ENCODE peak calls at places on chromosome 3, in six cellular contexts. L is A549, M is WTC11, P is H1, G is HepG2, I is K562. U is an unnamed sample.

GRCh38 chr3:75687323-75687722 is 23.2 kb downstream of the FRG2C start:
- DNase-seq in L (no peak), M (peak; percentile 51), P (peak; percentile 62), G (no peak), I (no peak), U (no peak)

GRCh38 chr3:38454179-38454883 is 641 bp downstream of the ACVR2B start:
- DNase-seq in L (peak; percentile 33), M (peak; percentile 31), P (peak; percentile 67), G (no peak), I (peak; percentile 82), U (peak; percentile 36)

GRCh38 chr3:49013738-49014660 is 4.4 kb downstream of the DALRD3 start:
- DNase-seq in L (peak; percentile 43), M (peak; percentile 85), P (peak; percentile 86), G (peak; percentile 59), I (peak; percentile 20), U (peak; percentile 28)

GRCh38 chr3:32410367-32411246 is 19.0 kb downstream of the CMTM7 start:
- DNase-seq in L (no peak), M (no peak), P (no peak), G (no peak), I (no peak), U (no peak)

GRCh38 chr3:134496481-134497071 is 10.7 kb downstream of the CEP63 start:
- DNase-seq in L (no peak), M (no peak), P (no peak), G (no peak), I (peak; percentile 67), U (no peak)

GRCh38 chr3:176914764-176915163 is 282.5 kb downstream of the TBL1XR1 start:
- DNase-seq in L (no peak), M (no peak), P (no peak), G (no peak), I (no peak), U (no peak)

GRCh38 chr3:14303336-14304100 is 98.9 kb upstream of the SLC6A6 start:
- DNase-seq in L (no peak), M (no peak), P (no peak), G (no peak), I (no peak), U (no peak)

GRCh38 chr3:146136647-146137046 is 24.3 kb downstream of the PLOD2 start:
- DNase-seq in L (no peak), M (no peak), P (no peak), G (no peak), I (no peak), U (no peak)

GRCh38 chr3:128050597-128050996 is 1.6 kb upstream of the SEC61A1 start:
- DNase-seq in L (no peak), M (no peak), P (no peak), G (no peak), I (no peak), U (no peak)

GRCh38 chr3:65666426-65667091 is 372.2 kb downstream of the MAGI1 start:
- DNase-seq in L (no peak), M (no peak), P (no peak), G (no peak), I (no peak), U (no peak)

GRCh38 chr3:110164632-110165240 is 827.4 kb upstream of the DPPA4 start:
- DNase-seq in L (no peak), M (no peak), P (no peak), G (no peak), I (no peak), U (no peak)

GRCh38 chr3:182252802-182253201 is 540.5 kb upstream of the ATP11B start:
- DNase-seq in L (no peak), M (no peak), P (no peak), G (no peak), I (no peak), U (no peak)

GRCh38 chr3:193980905-193981304 is 155.0 kb upstream of the HES1 start:
- DNase-seq in L (no peak), M (no peak), P (no peak), G (no peak), I (no peak), U (peak; percentile 31)

GRCh38 chr3:87987952-87988351 is 70.9 kb downstream of the CGGBP1 start:
- DNase-seq in L (no peak), M (peak; percentile 20), P (no peak), G (no peak), I (no peak), U (no peak)

DNA sequence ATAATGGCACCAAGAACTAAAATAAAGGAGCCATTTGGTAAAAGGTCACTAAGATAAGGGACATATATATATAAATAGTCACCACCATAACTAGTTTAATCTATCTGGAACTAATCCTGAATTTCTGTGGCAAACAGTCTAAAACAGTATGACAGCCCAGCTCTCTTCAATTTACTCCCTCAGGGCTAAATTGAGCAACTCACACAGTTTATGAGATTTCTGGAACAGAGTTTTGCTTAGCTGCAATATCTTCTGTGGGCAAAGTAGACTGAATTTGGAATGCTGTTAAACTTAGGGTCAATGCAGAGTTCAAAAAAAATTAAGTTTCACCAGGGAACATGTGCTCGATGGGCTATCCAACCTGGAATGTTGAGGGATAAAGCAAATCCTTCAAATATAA is 70.1 kb upstream of the VEPH1 start:
- DNase-seq in L (no peak), M (no peak), P (no peak), G (no peak), I (no peak), U (no peak)
- TF ChIP-seq JUN in L (no peak), M (no peak), P (no peak), G (no peak), I (no peak), U (no peak)

DNA sequence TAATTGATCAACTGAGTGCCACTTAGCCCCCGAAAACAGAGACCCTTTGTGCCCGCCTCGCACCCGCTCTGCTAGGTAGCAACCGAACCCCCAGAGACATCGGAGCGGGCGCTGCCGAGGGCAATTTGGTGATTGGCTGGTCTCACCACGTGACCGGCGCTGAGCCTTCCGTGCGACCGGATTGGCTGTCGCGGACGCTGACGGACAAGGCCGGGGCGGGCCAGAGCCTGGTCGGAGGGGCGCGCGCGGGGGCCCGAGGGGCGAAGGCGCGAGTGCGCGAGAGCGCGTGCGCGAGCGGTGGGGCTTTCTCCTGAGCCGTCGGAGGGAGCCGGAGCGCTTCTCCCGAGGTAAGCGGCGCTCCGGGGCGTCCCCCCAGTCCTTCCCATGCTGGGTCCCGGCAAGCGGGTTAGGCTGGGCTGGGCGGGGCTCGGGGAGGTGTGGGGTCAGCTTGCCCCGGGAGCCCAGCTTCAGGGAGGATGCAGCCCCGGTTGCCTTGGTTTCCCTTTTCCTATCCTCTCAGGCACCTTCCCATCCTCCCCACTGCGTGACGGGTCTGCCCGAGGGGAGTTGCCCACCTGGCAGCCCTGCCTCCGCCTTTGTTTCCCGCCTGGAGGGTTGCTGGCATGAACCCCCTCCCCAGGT is at the start of gene TMEM108:
- DNase-seq in L (peak; percentile 73), M (peak; percentile 97), P (peak; percentile 95), G (no peak), I (peak; percentile 93), U (peak; percentile 77)
- TF ChIP-seq JUN in L (no peak), M (peak; percentile 53), P (no peak), G (no peak), I (no peak), U (no peak)

GRCh38 chr3:124669470-124669869 is 60.8 kb upstream of the UMPS start:
- DNase-seq in L (peak; percentile 25), M (no peak), P (no peak), G (no peak), I (no peak), U (no peak)
- TF ChIP-seq JUN in L (no peak), M (no peak), P (no peak), G (no peak), I (no peak), U (no peak)

DNA sequence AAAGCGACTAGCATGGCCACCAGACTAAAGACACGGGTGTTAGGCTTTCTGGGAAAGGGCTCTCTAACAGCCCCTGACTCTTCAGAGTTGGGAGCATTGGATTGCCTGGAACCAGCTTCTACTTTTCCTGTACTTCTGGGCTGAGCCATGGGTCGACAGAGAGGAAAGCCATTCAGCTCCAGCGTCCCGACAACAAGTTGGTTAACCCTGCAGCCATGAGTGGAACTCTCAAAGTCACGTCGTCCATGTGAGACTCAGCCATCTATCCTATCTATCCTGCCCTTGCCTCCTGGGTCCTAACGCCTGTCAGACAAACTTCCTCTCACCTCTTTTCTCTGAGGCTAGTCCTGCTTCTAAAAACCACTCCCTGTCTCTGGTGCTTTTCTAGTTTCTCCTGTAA is 32.6 kb upstream of the TBC1D5 start:
- DNase-seq in L (no peak), M (no peak), P (no peak), G (no peak), I (no peak), U (no peak)
- TF ChIP-seq JUN in L (no peak), M (no peak), P (no peak), G (no peak), I (no peak), U (no peak)

DNA sequence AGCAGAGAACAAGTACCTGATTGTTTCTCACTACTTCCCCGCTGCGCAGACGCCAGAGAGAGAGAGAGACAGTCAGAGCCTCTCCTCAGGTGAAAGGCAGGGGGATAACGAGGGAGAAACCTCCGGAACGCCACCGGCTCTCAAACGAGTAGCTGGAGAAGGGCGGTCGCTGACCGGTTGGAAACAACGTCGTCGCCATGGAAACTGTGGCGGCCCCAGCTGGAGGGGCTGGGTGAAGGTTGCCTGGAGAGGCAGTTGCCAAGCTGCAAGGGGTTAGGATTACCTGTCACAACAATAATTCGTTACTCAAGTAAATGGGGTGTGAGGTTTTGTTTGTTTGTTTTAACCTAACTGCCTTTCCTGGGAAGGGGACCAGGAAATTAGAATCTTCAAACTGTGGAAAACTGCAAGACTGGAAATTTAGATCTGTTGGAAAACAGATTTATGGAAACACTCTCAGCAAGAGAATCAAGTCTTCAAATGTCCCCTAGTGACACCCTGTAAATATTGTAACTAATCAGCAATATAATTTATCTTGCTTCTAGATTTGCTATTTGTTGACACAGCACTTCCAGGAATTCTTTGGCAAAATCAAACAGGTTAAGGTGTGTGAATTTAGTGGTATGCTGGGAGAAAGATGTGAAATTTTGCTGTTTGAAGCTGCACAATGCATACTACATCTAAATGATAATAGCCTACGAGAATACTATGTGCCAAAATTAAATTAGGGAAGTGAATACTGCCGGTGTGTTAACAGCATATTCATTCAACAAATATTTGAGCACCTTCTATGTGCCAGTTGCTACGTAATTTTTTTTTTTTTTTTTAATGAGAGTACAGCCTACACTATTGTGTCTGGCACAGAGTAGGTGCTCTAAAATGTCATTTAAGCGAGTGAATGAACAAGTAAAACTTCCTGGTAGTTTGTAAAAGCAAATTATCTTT is at the start of gene DNAH12:
- DNase-seq in L (peak; percentile 8), M (peak; percentile 95), P (peak; percentile 91), G (peak; percentile 64), I (peak; percentile 26), U (peak; percentile 68)
- TF ChIP-seq JUN in L (no peak), M (no peak), P (no peak), G (no peak), I (no peak), U (no peak)

GRCh38 chr3:188085596-188086560 is 68.1 kb upstream of the LPP start:
- DNase-seq in L (no peak), M (no peak), P (no peak), G (no peak), I (no peak), U (no peak)
- TF ChIP-seq JUN in L (no peak), M (no peak), P (no peak), G (no peak), I (no peak), U (no peak)

GRCh38 chr3:61354604-61355003 is 103.4 kb upstream of the FHIT start:
- DNase-seq in L (no peak), M (no peak), P (no peak), G (no peak), I (no peak), U (no peak)
- TF ChIP-seq JUN in L (no peak), M (no peak), P (no peak), G (no peak), I (no peak), U (no peak)

U was measured in endothelial cell of umbilical vein.